ENCODE peak calls at places on chromosomes 1 and 21, in four cellular contexts. K is HCT116, T is HepG2, R is Panc1. N is an unnamed sample.

GRCh38 chr1:40921522-40921921 is 58.0 kb upstream of the CTPS1 start:
- DNase-seq in K (no peak), T (no peak), R (no peak), N (no peak)

GRCh38 chr1:28115267-28115666 is 26.9 kb upstream of the EYA3 start:
- DNase-seq in K (no peak), T (no peak), R (no peak), N (no peak)

GRCh38 chr1:208565761-208566440 is 321.7 kb upstream of the PLXNA2 start:
- DNase-seq in K (no peak), T (no peak), R (no peak), N (no peak)

GRCh38 chr1:31984419-31985347 is 29.0 kb upstream of the KHDRBS1 start:
- DNase-seq in K (no peak), T (no peak), R (no peak), N (no peak)

GRCh38 chr1:116402333-116402732 is 29.3 kb downstream of the ATP1A1 start:
- DNase-seq in K (no peak), T (no peak), R (no peak), N (no peak)

GRCh38 chr1:94160811-94161210 is 39.9 kb upstream of the ABCA4 start:
- DNase-seq in K (peak), T (peak), R (no peak), N (no peak)

GRCh38 chr1:112905420-112906154 is 50.4 kb downstream of the SLC16A1 start:
- DNase-seq in K (no peak), T (no peak), R (no peak), N (no peak)

GRCh38 chr1:64235133-64235532 is 31.7 kb downstream of the UBE2U start:
- DNase-seq in K (no peak), T (no peak), R (no peak), N (no peak)

GRCh38 chr21:42261832-42262200 is 42.9 kb downstream of the ABCG1 start:
- DNase-seq in K (no peak), T (no peak), R (no peak), N (no peak)

GRCh38 chr21:42265229-42265812 is 46.4 kb downstream of the ABCG1 start:
- DNase-seq in K (no peak), T (no peak), R (no peak), N (no peak)

GRCh38 chr21:42263591-42264131 is 44.7 kb downstream of the ABCG1 start:
- DNase-seq in K (no peak), T (no peak), R (no peak), N (no peak)

GRCh38 chr21:42264245-42265195 is 45.6 kb downstream of the ABCG1 start:
- DNase-seq in K (no peak), T (no peak), R (no peak), N (no peak)

GRCh38 chr21:42262826-42263225 is 43.9 kb downstream of the ABCG1 start:
- DNase-seq in K (no peak), T (peak), R (no peak), N (no peak)
- TF ChIP-seq TCF7L2 in K (no peak), T (no peak), R (no peak), N (no peak)

DNA sequence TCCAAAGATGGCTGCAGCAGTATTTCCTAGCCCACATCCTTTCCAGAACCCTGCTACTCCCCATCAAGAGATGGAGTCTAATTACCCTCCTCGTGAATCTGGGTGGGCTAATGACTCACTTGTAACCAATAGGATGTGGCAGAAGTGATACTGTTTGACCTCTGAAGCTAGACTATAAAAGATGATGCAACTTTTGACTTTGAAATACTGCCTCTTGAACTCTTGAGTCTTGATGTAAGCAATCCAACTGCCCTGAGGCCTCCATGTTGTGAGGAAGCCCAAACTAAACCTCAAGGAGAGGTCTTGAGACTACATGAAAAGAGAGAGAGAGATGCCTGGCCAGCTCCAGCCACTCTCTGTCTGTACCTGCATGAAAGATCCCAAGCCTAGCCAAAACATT is 29.5 kb downstream of the LMO4 start:
- DNase-seq in K (no peak), T (no peak), R (no peak), N (no peak)
- TF ChIP-seq TCF7L2 in K (no peak), T (no peak), R (no peak), N (no peak)

GRCh38 chr1:181486098-181486420 is 2.7 kb downstream of the CACNA1E start:
- DNase-seq in K (no peak), T (no peak), R (no peak), N (no peak)

GRCh38 chr1:181485276-181486097 is 2.2 kb downstream of the CACNA1E start:
- DNase-seq in K (no peak), T (no peak), R (no peak), N (no peak)

GRCh38 chr1:181490276-181490675 is 7.0 kb downstream of the CACNA1E start:
- DNase-seq in K (no peak), T (no peak), R (no peak), N (no peak)

GRCh38 chr1:181490740-181491712 is 7.7 kb downstream of the CACNA1E start:
- DNase-seq in K (no peak), T (no peak), R (no peak), N (no peak)

GRCh38 chr1:181488884-181489283 is 5.6 kb downstream of the CACNA1E start:
- DNase-seq in K (no peak), T (no peak), R (no peak), N (no peak)
- TF ChIP-seq TCF7L2 in K (no peak), T (no peak), R (no peak), N (no peak)

GRCh38 chr21:35226302-35226701 is 177.2 kb upstream of the RUNX1 start:
- DNase-seq in K (no peak), T (peak), R (no peak), N (no peak)
- TF ChIP-seq TCF7L2 in K (no peak), T (no peak), R (no peak), N (no peak)